ENCODE peak calls at places on chromosomes 1 and 21, in five cellular contexts. B, O, E, H and Z are unnamed samples.

GRCh38 chr1:178632619-178633018 is 92.4 kb upstream of the RALGPS2 start:
- DNase-seq in O (no peak), B (peak), H (no peak), E (no peak), Z (no peak)

GRCh38 chr21:33451634-33452071 is 28.1 kb downstream of the TMEM50B start:
- DNase-seq in B (no peak), E (no peak), H (no peak), O (no peak), Z (no peak)

GRCh38 chr1:27436204-27437159 is 44.1 kb downstream of the GPR3 start:
- DNase-seq in E (no peak), O (no peak), H (peak), B (peak), Z (no peak)

GRCh38 chr1:154851392-154852177 is 18.5 kb downstream of the KCNN3 start:
- DNase-seq in O (peak), B (no peak), H (no peak), E (no peak), Z (no peak)

GRCh38 chr1:32199717-32200072 is 700 bp upstream of the CCDC28B start:
- DNase-seq in O (peak), B (no peak), E (peak), H (no peak), Z (peak)

GRCh38 chr1:245683377-245683716 is 528.6 kb downstream of the KIF26B start:
- DNase-seq in O (no peak), E (no peak), B (no peak), H (no peak), Z (no peak)

GRCh38 chr1:202599669-202600431 is 110.4 kb downstream of the SYT2 start:
- DNase-seq in B (peak), O (peak), H (peak), E (peak), Z (peak)

GRCh38 chr1:94416901-94417701 is 1.1 kb upstream of the ABCD3 start:
- DNase-seq in O (no peak), B (peak), E (no peak), H (peak), Z (no peak)

GRCh38 chr1:176720835-176721234 is 257.9 kb downstream of the PAPPA2 start:
- DNase-seq in E (no peak), O (no peak), H (no peak), B (peak), Z (no peak)

GRCh38 chr1:177495878-177496277 is 325.1 kb downstream of the BRINP2 start:
- DNase-seq in H (no peak), B (no peak), E (no peak), O (no peak), Z (no peak)

GRCh38 chr1:56688522-56689026 is 43.5 kb downstream of the PRKAA2 start:
- DNase-seq in O (no peak), B (peak), H (peak), E (no peak), Z (no peak)

GRCh38 chr1:65050735-65051134 is 84.4 kb upstream of the JAK1 start:
- DNase-seq in O (no peak), H (no peak), E (no peak), B (no peak), Z (no peak)

GRCh38 chr21:19322360-19322759 is 918.8 kb upstream of the TMPRSS15 start:
- DNase-seq in H (no peak), B (peak), O (no peak), E (no peak), Z (no peak)

GRCh38 chr1:197868751-197869501 is 33.5 kb upstream of the C1orf53 start:
- DNase-seq in O (no peak), B (peak), H (peak), E (no peak), Z (no peak)

GRCh38 chr1:83694449-83694848 is 304.5 kb downstream of the TTLL7 start:
- DNase-seq in O (no peak), E (no peak), H (no peak), B (no peak), Z (no peak)

GRCh38 chr1:208251015-208251414 is 6.8 kb upstream of the PLXNA2 start:
- DNase-seq in E (no peak), B (no peak), O (no peak), H (no peak), Z (no peak)

GRCh38 chr1:182890927-182891610 is 51.9 kb downstream of the DHX9 start:
- DNase-seq in B (peak), H (no peak), O (no peak), E (no peak), Z (no peak)

GRCh38 chr1:91124989-91125417 is 103.2 kb upstream of the ZNF644 start:
- DNase-seq in H (no peak), O (no peak), E (no peak), B (no peak), Z (no peak)

GRCh38 chr1:63795455-63795854 is 21.6 kb downstream of the ROR1 start:
- DNase-seq in H (no peak), E (no peak), B (no peak), O (no peak), Z (no peak)

GRCh38 chr21:33135925-33136324 is 66.0 kb downstream of the OLIG1 start:
- DNase-seq in H (no peak), O (no peak), B (no peak), E (no peak), Z (no peak)

GRCh38 chr1:89460348-89460747 is 64.3 kb upstream of the LRRC8B start:
- DNase-seq in E (no peak), H (no peak), B (no peak), O (no peak), Z (no peak)

GRCh38 chr1:207308451-207309190 is 12.9 kb upstream of the CD55 start:
- DNase-seq in B (no peak), O (no peak), H (no peak), E (no peak), Z (no peak)

GRCh38 chr1:226674892-226675719 is 64.0 kb downstream of the ITPKB start:
- DNase-seq in E (peak), H (peak), O (peak), B (no peak), Z (peak)

GRCh38 chr1:23224721-23225648 is 7.7 kb upstream of the HTR1D start:
- DNase-seq in H (peak), B (peak), E (peak), O (no peak), Z (peak)

GRCh38 chr1:1349256-1350012 is at the start of gene DVL1:
- DNase-seq in O (peak), B (no peak), E (peak), H (peak), Z (peak)

GRCh38 chr1:19811206-19811851 is 3.8 kb downstream of the RNF186 start:
- DNase-seq in H (peak), O (peak), E (peak), B (peak), Z (peak)

GRCh38 chr1:223038288-223039006 is 104.6 kb downstream of the TLR5 start:
- DNase-seq in O (no peak), H (no peak), B (no peak), E (no peak), Z (no peak)

GRCh38 chr21:46455575-46456385 is 2.9 kb upstream of the DIP2A start:
- DNase-seq in O (no peak), B (peak), E (peak), H (peak), Z (no peak)

GRCh38 chr1:12617901-12618660 is at the start of gene DHRS3:
- DNase-seq in H (peak), B (peak), O (peak), E (peak), Z (peak)